ENCODE peak calls at places on chromosomes 1 and 21, in eight cellular contexts. One of them, this sample, is unnamed.

GRCh38 chr1:242196101-242196500 is 197.2 kb upstream of the MAP1LC3C start:
- DNase-seq in cardiac muscle cell: no peak
- DNase-seq in AG10803: no peak
- DNase-seq in mucosa of descending colon: no peak
- DNase-seq in foreskin fibroblast: no peak
- DNase-seq in small intestine: no peak
- DNase-seq in skeletal muscle cell: no peak
- DNase-seq in CD8-positive, alpha-beta T cell: no peak
- DNase-seq in this sample: no peak

GRCh38 chr21:39078322-39079065 is 104.8 kb downstream of the PSMG1 start:
- DNase-seq in skeletal muscle cell: no peak
- DNase-seq in cardiac muscle cell: no peak
- DNase-seq in mucosa of descending colon: no peak
- DNase-seq in CD8-positive, alpha-beta T cell: no peak
- DNase-seq in foreskin fibroblast: no peak
- DNase-seq in AG10803: no peak
- DNase-seq in small intestine: no peak
- DNase-seq in this sample: no peak

GRCh38 chr1:180907313-180908055 is 5.2 kb upstream of the KIAA1614 start:
- DNase-seq in mucosa of descending colon: no peak
- DNase-seq in foreskin fibroblast: no peak
- DNase-seq in AG10803: no peak
- DNase-seq in CD8-positive, alpha-beta T cell: no peak
- DNase-seq in skeletal muscle cell: no peak
- DNase-seq in cardiac muscle cell: no peak
- DNase-seq in small intestine: no peak
- DNase-seq in this sample: no peak

GRCh38 chr1:229857585-229857984 is 209.5 kb upstream of the GALNT2 start:
- DNase-seq in CD8-positive, alpha-beta T cell: no peak
- DNase-seq in cardiac muscle cell: no peak
- DNase-seq in foreskin fibroblast: peak
- DNase-seq in mucosa of descending colon: no peak
- DNase-seq in small intestine: no peak
- DNase-seq in skeletal muscle cell: no peak
- DNase-seq in AG10803: no peak
- DNase-seq in this sample: no peak

GRCh38 chr21:29441651-29442050 is 142.9 kb downstream of the BACH1 start:
- DNase-seq in small intestine: no peak
- DNase-seq in foreskin fibroblast: no peak
- DNase-seq in mucosa of descending colon: no peak
- DNase-seq in AG10803: peak
- DNase-seq in skeletal muscle cell: no peak
- DNase-seq in CD8-positive, alpha-beta T cell: no peak
- DNase-seq in cardiac muscle cell: no peak
- DNase-seq in this sample: no peak

GRCh38 chr1:222880586-222880985 is 65.7 kb downstream of the DISP1 start:
- DNase-seq in cardiac muscle cell: no peak
- DNase-seq in mucosa of descending colon: no peak
- DNase-seq in skeletal muscle cell: peak
- DNase-seq in foreskin fibroblast: peak
- DNase-seq in small intestine: no peak
- DNase-seq in CD8-positive, alpha-beta T cell: peak
- DNase-seq in AG10803: peak
- DNase-seq in this sample: peak

GRCh38 chr1:16075337-16076002 is 2.0 kb upstream of the FAM131C start:
- DNase-seq in CD8-positive, alpha-beta T cell: no peak
- DNase-seq in foreskin fibroblast: peak
- DNase-seq in mucosa of descending colon: no peak
- DNase-seq in AG10803: peak
- DNase-seq in cardiac muscle cell: no peak
- DNase-seq in small intestine: no peak
- DNase-seq in skeletal muscle cell: peak
- DNase-seq in this sample: no peak

GRCh38 chr1:9235123-9235513 is 544 bp downstream of the H6PD start:
- DNase-seq in mucosa of descending colon: no peak
- DNase-seq in AG10803: peak
- DNase-seq in foreskin fibroblast: peak
- DNase-seq in CD8-positive, alpha-beta T cell: no peak
- DNase-seq in skeletal muscle cell: no peak
- DNase-seq in small intestine: peak
- DNase-seq in cardiac muscle cell: no peak
- DNase-seq in this sample: no peak

GRCh38 chr1:97461782-97462181 is 459.1 kb downstream of the DPYD start:
- DNase-seq in skeletal muscle cell: no peak
- DNase-seq in small intestine: no peak
- DNase-seq in cardiac muscle cell: no peak
- DNase-seq in foreskin fibroblast: no peak
- DNase-seq in CD8-positive, alpha-beta T cell: no peak
- DNase-seq in mucosa of descending colon: no peak
- DNase-seq in AG10803: no peak
- DNase-seq in this sample: no peak

GRCh38 chr1:9942399-9942938 is 722 bp downstream of the LZIC start:
- DNase-seq in skeletal muscle cell: no peak
- DNase-seq in cardiac muscle cell: peak
- DNase-seq in CD8-positive, alpha-beta T cell: peak
- DNase-seq in mucosa of descending colon: no peak
- DNase-seq in foreskin fibroblast: peak
- DNase-seq in AG10803: peak
- DNase-seq in small intestine: peak
- DNase-seq in this sample: peak

GRCh38 chr1:209601809-209602657 is 18.5 kb downstream of the CAMK1G start:
- DNase-seq in skeletal muscle cell: no peak
- DNase-seq in CD8-positive, alpha-beta T cell: no peak
- DNase-seq in mucosa of descending colon: peak
- DNase-seq in small intestine: peak
- DNase-seq in cardiac muscle cell: peak
- DNase-seq in AG10803: peak
- DNase-seq in foreskin fibroblast: peak
- DNase-seq in this sample: no peak

GRCh38 chr1:190140644-190141043 is 337.0 kb downstream of the BRINP3 start:
- DNase-seq in AG10803: no peak
- DNase-seq in foreskin fibroblast: no peak
- DNase-seq in mucosa of descending colon: no peak
- DNase-seq in cardiac muscle cell: no peak
- DNase-seq in skeletal muscle cell: no peak
- DNase-seq in small intestine: no peak
- DNase-seq in CD8-positive, alpha-beta T cell: no peak
- DNase-seq in this sample: no peak

GRCh38 chr1:64539808-64540207 is 69.9 kb downstream of the CACHD1 start:
- DNase-seq in skeletal muscle cell: peak
- DNase-seq in cardiac muscle cell: peak
- DNase-seq in CD8-positive, alpha-beta T cell: no peak
- DNase-seq in small intestine: peak
- DNase-seq in AG10803: peak
- DNase-seq in mucosa of descending colon: peak
- DNase-seq in foreskin fibroblast: peak
- DNase-seq in this sample: no peak

GRCh38 chr1:2314803-2315710 is 76.3 kb downstream of the MORN1 start:
- DNase-seq in small intestine: no peak
- DNase-seq in mucosa of descending colon: peak
- DNase-seq in CD8-positive, alpha-beta T cell: peak
- DNase-seq in skeletal muscle cell: no peak
- DNase-seq in cardiac muscle cell: peak
- DNase-seq in foreskin fibroblast: peak
- DNase-seq in AG10803: peak
- DNase-seq in this sample: no peak

GRCh38 chr1:2312196-2312588 is 79.2 kb downstream of the MORN1 start:
- DNase-seq in CD8-positive, alpha-beta T cell: no peak
- DNase-seq in cardiac muscle cell: no peak
- DNase-seq in AG10803: no peak
- DNase-seq in mucosa of descending colon: no peak
- DNase-seq in skeletal muscle cell: no peak
- DNase-seq in small intestine: no peak
- DNase-seq in foreskin fibroblast: no peak
- DNase-seq in this sample: no peak

GRCh38 chr1:2314297-2314802 is 77.0 kb downstream of the MORN1 start:
- DNase-seq in foreskin fibroblast: peak
- DNase-seq in cardiac muscle cell: peak
- DNase-seq in AG10803: peak
- DNase-seq in mucosa of descending colon: no peak
- DNase-seq in small intestine: no peak
- DNase-seq in skeletal muscle cell: no peak
- DNase-seq in CD8-positive, alpha-beta T cell: no peak
- DNase-seq in this sample: no peak

GRCh38 chr1:2312589-2313301 is 78.6 kb downstream of the MORN1 start:
- DNase-seq in cardiac muscle cell: no peak
- DNase-seq in CD8-positive, alpha-beta T cell: no peak
- DNase-seq in mucosa of descending colon: no peak
- DNase-seq in AG10803: no peak
- DNase-seq in small intestine: no peak
- DNase-seq in skeletal muscle cell: no peak
- DNase-seq in foreskin fibroblast: peak
- DNase-seq in this sample: no peak

GRCh38 chr1:2313651-2314296 is 77.6 kb downstream of the MORN1 start:
- DNase-seq in small intestine: no peak
- DNase-seq in foreskin fibroblast: peak
- DNase-seq in mucosa of descending colon: no peak
- DNase-seq in cardiac muscle cell: no peak
- DNase-seq in AG10803: no peak
- DNase-seq in CD8-positive, alpha-beta T cell: no peak
- DNase-seq in skeletal muscle cell: no peak
- DNase-seq in this sample: no peak
- H3K4me3 ChIP-seq in small intestine: no peak
- H3K4me3 ChIP-seq in foreskin fibroblast: peak
- H3K4me3 ChIP-seq in mucosa of descending colon: no peak
- H3K4me3 ChIP-seq in cardiac muscle cell: peak
- H3K4me3 ChIP-seq in AG10803: peak
- H3K4me3 ChIP-seq in CD8-positive, alpha-beta T cell: no peak
- H3K4me3 ChIP-seq in skeletal muscle cell: peak
- H3K4me3 ChIP-seq in this sample: peak

GRCh38 chr1:54498383-54499096 is 49.5 kb upstream of the ACOT11 start:
- DNase-seq in cardiac muscle cell: no peak
- DNase-seq in foreskin fibroblast: no peak
- DNase-seq in small intestine: no peak
- DNase-seq in CD8-positive, alpha-beta T cell: no peak
- DNase-seq in skeletal muscle cell: no peak
- DNase-seq in AG10803: no peak
- DNase-seq in mucosa of descending colon: no peak
- DNase-seq in this sample: no peak
- H3K4me3 ChIP-seq in cardiac muscle cell: no peak
- H3K4me3 ChIP-seq in foreskin fibroblast: peak
- H3K4me3 ChIP-seq in small intestine: no peak
- H3K4me3 ChIP-seq in CD8-positive, alpha-beta T cell: no peak
- H3K4me3 ChIP-seq in skeletal muscle cell: peak
- H3K4me3 ChIP-seq in AG10803: peak
- H3K4me3 ChIP-seq in mucosa of descending colon: no peak
- H3K4me3 ChIP-seq in this sample: peak

GRCh38 chr1:21175670-21176581 is 771 bp downstream of the EIF4G3 start:
- DNase-seq in foreskin fibroblast: peak
- DNase-seq in AG10803: no peak
- DNase-seq in skeletal muscle cell: no peak
- DNase-seq in cardiac muscle cell: peak
- DNase-seq in small intestine: peak
- DNase-seq in CD8-positive, alpha-beta T cell: peak
- DNase-seq in mucosa of descending colon: peak
- DNase-seq in this sample: no peak

GRCh38 chr1:21174638-21175323 is 1.9 kb downstream of the EIF4G3 start:
- DNase-seq in small intestine: peak
- DNase-seq in mucosa of descending colon: no peak
- DNase-seq in CD8-positive, alpha-beta T cell: no peak
- DNase-seq in AG10803: peak
- DNase-seq in cardiac muscle cell: no peak
- DNase-seq in skeletal muscle cell: peak
- DNase-seq in foreskin fibroblast: peak
- DNase-seq in this sample: peak

GRCh38 chr1:21176589-21177555 is at the start of gene EIF4G3:
- DNase-seq in skeletal muscle cell: peak
- DNase-seq in mucosa of descending colon: peak
- DNase-seq in cardiac muscle cell: peak
- DNase-seq in foreskin fibroblast: peak
- DNase-seq in CD8-positive, alpha-beta T cell: peak
- DNase-seq in AG10803: peak
- DNase-seq in small intestine: peak
- DNase-seq in this sample: peak

GRCh38 chr1:21175324-21175669 is 1.4 kb downstream of the EIF4G3 start:
- DNase-seq in cardiac muscle cell: no peak
- DNase-seq in skeletal muscle cell: no peak
- DNase-seq in CD8-positive, alpha-beta T cell: peak
- DNase-seq in small intestine: peak
- DNase-seq in mucosa of descending colon: peak
- DNase-seq in AG10803: peak
- DNase-seq in foreskin fibroblast: peak
- DNase-seq in this sample: no peak

DNA sequence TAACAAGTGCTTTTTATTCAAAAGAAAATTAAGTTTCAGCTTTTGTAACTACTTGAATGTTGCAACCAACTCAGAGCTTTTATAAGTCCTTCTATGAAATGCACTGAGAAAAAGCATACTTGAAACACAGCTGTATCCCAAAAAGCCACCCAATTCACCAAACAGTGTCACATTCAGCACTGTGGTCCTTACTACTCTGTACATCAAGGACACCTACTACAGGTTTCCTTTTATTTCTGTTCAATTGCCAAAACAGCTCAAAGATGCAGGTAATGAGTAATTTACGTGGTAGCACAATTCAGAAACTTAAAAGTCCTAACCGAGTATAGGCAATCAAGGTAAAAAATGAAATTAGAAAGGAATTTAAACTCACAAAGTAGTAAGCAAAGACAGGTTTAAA is 2.5 kb downstream of the EIF4G3 start:
- DNase-seq in CD8-positive, alpha-beta T cell: no peak
- DNase-seq in AG10803: no peak
- DNase-seq in foreskin fibroblast: no peak
- DNase-seq in skeletal muscle cell: no peak
- DNase-seq in cardiac muscle cell: no peak
- DNase-seq in small intestine: no peak
- DNase-seq in mucosa of descending colon: no peak
- DNase-seq in this sample: no peak
- H3K4me3 ChIP-seq in CD8-positive, alpha-beta T cell: no peak
- H3K4me3 ChIP-seq in AG10803: peak
- H3K4me3 ChIP-seq in foreskin fibroblast: peak
- H3K4me3 ChIP-seq in skeletal muscle cell: peak
- H3K4me3 ChIP-seq in cardiac muscle cell: peak
- H3K4me3 ChIP-seq in small intestine: no peak
- H3K4me3 ChIP-seq in mucosa of descending colon: no peak
- H3K4me3 ChIP-seq in this sample: peak

GRCh38 chr21:33325222-33326067 is 675 bp downstream of the IFNAR1 start:
- DNase-seq in small intestine: peak
- DNase-seq in cardiac muscle cell: peak
- DNase-seq in AG10803: peak
- DNase-seq in foreskin fibroblast: peak
- DNase-seq in mucosa of descending colon: peak
- DNase-seq in CD8-positive, alpha-beta T cell: peak
- DNase-seq in skeletal muscle cell: no peak
- DNase-seq in this sample: peak

GRCh38 chr21:33324311-33325221 is at the start of gene IFNAR1:
- DNase-seq in small intestine: peak
- DNase-seq in skeletal muscle cell: peak
- DNase-seq in cardiac muscle cell: peak
- DNase-seq in CD8-positive, alpha-beta T cell: peak
- DNase-seq in foreskin fibroblast: peak
- DNase-seq in mucosa of descending colon: peak
- DNase-seq in AG10803: peak
- DNase-seq in this sample: peak

GRCh38 chr21:33327792-33328433 is 3.1 kb downstream of the IFNAR1 start:
- DNase-seq in skeletal muscle cell: no peak
- DNase-seq in cardiac muscle cell: no peak
- DNase-seq in foreskin fibroblast: no peak
- DNase-seq in AG10803: no peak
- DNase-seq in CD8-positive, alpha-beta T cell: no peak
- DNase-seq in small intestine: no peak
- DNase-seq in mucosa of descending colon: no peak
- DNase-seq in this sample: no peak

GRCh38 chr21:33330726-33331125 is 6.0 kb downstream of the IFNAR1 start:
- DNase-seq in AG10803: no peak
- DNase-seq in mucosa of descending colon: no peak
- DNase-seq in CD8-positive, alpha-beta T cell: no peak
- DNase-seq in foreskin fibroblast: no peak
- DNase-seq in cardiac muscle cell: no peak
- DNase-seq in skeletal muscle cell: no peak
- DNase-seq in small intestine: no peak
- DNase-seq in this sample: no peak

GRCh38 chr21:33327326-33327725 is 2.6 kb downstream of the IFNAR1 start:
- DNase-seq in skeletal muscle cell: no peak
- DNase-seq in mucosa of descending colon: no peak
- DNase-seq in cardiac muscle cell: no peak
- DNase-seq in small intestine: no peak
- DNase-seq in foreskin fibroblast: no peak
- DNase-seq in CD8-positive, alpha-beta T cell: no peak
- DNase-seq in AG10803: no peak
- DNase-seq in this sample: no peak
- H3K4me3 ChIP-seq in skeletal muscle cell: no peak
- H3K4me3 ChIP-seq in mucosa of descending colon: no peak
- H3K4me3 ChIP-seq in cardiac muscle cell: no peak
- H3K4me3 ChIP-seq in small intestine: no peak
- H3K4me3 ChIP-seq in foreskin fibroblast: no peak
- H3K4me3 ChIP-seq in CD8-positive, alpha-beta T cell: no peak
- H3K4me3 ChIP-seq in AG10803: no peak
- H3K4me3 ChIP-seq in this sample: no peak